ENCODE peak calls at places on chromosomes 2 and 18, in eight cellular contexts. One of them, this sample, is unnamed. For H3K4me1, the result is how much of the 10 kb centered on the place peaks cover.

GRCh38 chr2:241309684-241310117 is 5.8 kb downstream of the HDLBP start:
- DNase-seq in HCT116: no peak
- DNase-seq in adrenal gland: no peak
- DNase-seq in A549: no peak
- DNase-seq in Peyer's patch: no peak
- DNase-seq in ovary: no peak
- DNase-seq in stomach: peak
- DNase-seq in transverse colon: peak
- DNase-seq in this sample: no peak

GRCh38 chr18:48627216-48627615 is 88.4 kb downstream of the CTIF start:
- DNase-seq in HCT116: peak
- DNase-seq in A549: no peak
- DNase-seq in transverse colon: no peak
- DNase-seq in Peyer's patch: no peak
- DNase-seq in stomach: no peak
- DNase-seq in ovary: no peak
- DNase-seq in adrenal gland: no peak
- DNase-seq in this sample: no peak

GRCh38 chr18:3594760-3595241 is 144.8 kb downstream of the TGIF1 start:
- DNase-seq in ovary: no peak
- DNase-seq in HCT116: no peak
- DNase-seq in A549: no peak
- DNase-seq in transverse colon: peak
- DNase-seq in stomach: peak
- DNase-seq in adrenal gland: peak
- DNase-seq in Peyer's patch: no peak
- DNase-seq in this sample: no peak

GRCh38 chr2:3761328-3761727 is 58.0 kb downstream of the DCDC2C start:
- DNase-seq in ovary: no peak
- DNase-seq in A549: no peak
- DNase-seq in adrenal gland: no peak
- DNase-seq in HCT116: no peak
- DNase-seq in transverse colon: no peak
- DNase-seq in stomach: no peak
- DNase-seq in Peyer's patch: no peak
- DNase-seq in this sample: no peak

GRCh38 chr18:3595282-3596273 is 145.6 kb downstream of the TGIF1 start:
- DNase-seq in A549: no peak
- DNase-seq in stomach: peak
- DNase-seq in transverse colon: peak
- DNase-seq in HCT116: no peak
- DNase-seq in adrenal gland: peak
- DNase-seq in Peyer's patch: no peak
- DNase-seq in ovary: no peak
- DNase-seq in this sample: no peak

GRCh38 chr18:12098389-12098788 is 4.7 kb downstream of the ANKRD62 start:
- DNase-seq in adrenal gland: no peak
- DNase-seq in A549: no peak
- DNase-seq in Peyer's patch: no peak
- DNase-seq in transverse colon: no peak
- DNase-seq in HCT116: no peak
- DNase-seq in ovary: no peak
- DNase-seq in stomach: no peak
- DNase-seq in this sample: no peak

GRCh38 chr2:68901561-68901960 is 30.4 kb upstream of the BMP10 start:
- DNase-seq in Peyer's patch: no peak
- DNase-seq in adrenal gland: no peak
- DNase-seq in HCT116: no peak
- DNase-seq in stomach: no peak
- DNase-seq in ovary: no peak
- DNase-seq in A549: no peak
- DNase-seq in transverse colon: no peak
- DNase-seq in this sample: no peak

GRCh38 chr18:11176416-11176815 is 27.0 kb upstream of the PIEZO2 start:
- DNase-seq in A549: no peak
- DNase-seq in Peyer's patch: no peak
- DNase-seq in adrenal gland: no peak
- DNase-seq in ovary: no peak
- DNase-seq in stomach: no peak
- DNase-seq in transverse colon: no peak
- DNase-seq in HCT116: no peak
- DNase-seq in this sample: no peak

GRCh38 chr2:232779935-232780334 is 3.6 kb upstream of the KCNJ13 start:
- DNase-seq in A549: no peak
- DNase-seq in HCT116: no peak
- DNase-seq in ovary: no peak
- DNase-seq in transverse colon: no peak
- DNase-seq in adrenal gland: no peak
- DNase-seq in stomach: peak
- DNase-seq in Peyer's patch: no peak
- DNase-seq in this sample: no peak

GRCh38 chr2:10041711-10042110 is 1.6 kb upstream of the KLF11 start:
- DNase-seq in ovary: no peak
- DNase-seq in transverse colon: no peak
- DNase-seq in HCT116: no peak
- DNase-seq in adrenal gland: no peak
- DNase-seq in A549: no peak
- DNase-seq in Peyer's patch: no peak
- DNase-seq in stomach: no peak
- DNase-seq in this sample: no peak

GRCh38 chr18:47777626-47778025 is 152.8 kb downstream of the SMAD2 start:
- DNase-seq in ovary: no peak
- DNase-seq in Peyer's patch: no peak
- DNase-seq in adrenal gland: no peak
- DNase-seq in stomach: no peak
- DNase-seq in transverse colon: no peak
- DNase-seq in HCT116: no peak
- DNase-seq in A549: no peak
- DNase-seq in this sample: no peak

GRCh38 chr2:58967736-58968135 is 726.6 kb upstream of the FANCL start:
- DNase-seq in HCT116: no peak
- DNase-seq in stomach: no peak
- DNase-seq in ovary: no peak
- DNase-seq in transverse colon: peak
- DNase-seq in A549: no peak
- DNase-seq in adrenal gland: no peak
- DNase-seq in Peyer's patch: no peak
- DNase-seq in this sample: no peak

GRCh38 chr18:9627642-9628041 is 13.3 kb upstream of the PPP4R1 start:
- DNase-seq in A549: no peak
- DNase-seq in transverse colon: no peak
- DNase-seq in adrenal gland: no peak
- DNase-seq in HCT116: no peak
- DNase-seq in stomach: no peak
- DNase-seq in Peyer's patch: no peak
- DNase-seq in ovary: no peak
- DNase-seq in this sample: no peak

GRCh38 chr2:89842180-89842908 is 1150.9 kb downstream of the RPIA start:
- DNase-seq in ovary: no peak
- DNase-seq in stomach: no peak
- DNase-seq in HCT116: no peak
- DNase-seq in adrenal gland: no peak
- DNase-seq in transverse colon: no peak
- DNase-seq in Peyer's patch: peak
- DNase-seq in A549: no peak
- DNase-seq in this sample: no peak
- H3K4me3 ChIP-seq in ovary: no peak
- H3K4me3 ChIP-seq in stomach: no peak
- H3K4me3 ChIP-seq in HCT116: no peak
- H3K4me3 ChIP-seq in adrenal gland: no peak
- H3K4me3 ChIP-seq in transverse colon: no peak
- H3K4me3 ChIP-seq in Peyer's patch: no peak
- H3K4me3 ChIP-seq in A549: no peak
- H3K4me3 ChIP-seq in this sample: no peak

GRCh38 chr2:20221939-20222768 is 2.8 kb downstream of the SDC1 start:
- DNase-seq in stomach: no peak
- DNase-seq in ovary: no peak
- DNase-seq in adrenal gland: no peak
- DNase-seq in Peyer's patch: no peak
- DNase-seq in HCT116: no peak
- DNase-seq in transverse colon: no peak
- DNase-seq in A549: no peak
- DNase-seq in this sample: no peak

GRCh38 chr2:20224716-20225293 is at the start of gene SDC1:
- DNase-seq in stomach: peak
- DNase-seq in transverse colon: peak
- DNase-seq in A549: peak
- DNase-seq in adrenal gland: peak
- DNase-seq in HCT116: no peak
- DNase-seq in ovary: peak
- DNase-seq in Peyer's patch: no peak
- DNase-seq in this sample: no peak

GRCh38 chr2:20222769-20223344 is 2.1 kb downstream of the SDC1 start:
- DNase-seq in transverse colon: no peak
- DNase-seq in Peyer's patch: no peak
- DNase-seq in A549: no peak
- DNase-seq in HCT116: no peak
- DNase-seq in ovary: no peak
- DNase-seq in stomach: no peak
- DNase-seq in adrenal gland: no peak
- DNase-seq in this sample: no peak

GRCh38 chr2:20224191-20224715 is 677 bp downstream of the SDC1 start:
- DNase-seq in adrenal gland: no peak
- DNase-seq in Peyer's patch: no peak
- DNase-seq in A549: no peak
- DNase-seq in ovary: no peak
- DNase-seq in transverse colon: no peak
- DNase-seq in stomach: no peak
- DNase-seq in HCT116: no peak
- DNase-seq in this sample: no peak

GRCh38 chr2:20223345-20224190 is 1.4 kb downstream of the SDC1 start:
- DNase-seq in HCT116: no peak
- DNase-seq in stomach: peak
- DNase-seq in transverse colon: no peak
- DNase-seq in A549: peak
- DNase-seq in ovary: peak
- DNase-seq in Peyer's patch: peak
- DNase-seq in adrenal gland: peak
- DNase-seq in this sample: no peak
- TF ChIP-seq POLR2A in HCT116: peak
- TF ChIP-seq POLR2A in stomach: no peak
- TF ChIP-seq POLR2A in transverse colon: peak
- TF ChIP-seq POLR2A in A549: peak
- TF ChIP-seq POLR2A in ovary: no peak
- TF ChIP-seq POLR2A in Peyer's patch: peak
- TF ChIP-seq POLR2A in adrenal gland: peak
- TF ChIP-seq POLR2A in this sample: no peak

DNA sequence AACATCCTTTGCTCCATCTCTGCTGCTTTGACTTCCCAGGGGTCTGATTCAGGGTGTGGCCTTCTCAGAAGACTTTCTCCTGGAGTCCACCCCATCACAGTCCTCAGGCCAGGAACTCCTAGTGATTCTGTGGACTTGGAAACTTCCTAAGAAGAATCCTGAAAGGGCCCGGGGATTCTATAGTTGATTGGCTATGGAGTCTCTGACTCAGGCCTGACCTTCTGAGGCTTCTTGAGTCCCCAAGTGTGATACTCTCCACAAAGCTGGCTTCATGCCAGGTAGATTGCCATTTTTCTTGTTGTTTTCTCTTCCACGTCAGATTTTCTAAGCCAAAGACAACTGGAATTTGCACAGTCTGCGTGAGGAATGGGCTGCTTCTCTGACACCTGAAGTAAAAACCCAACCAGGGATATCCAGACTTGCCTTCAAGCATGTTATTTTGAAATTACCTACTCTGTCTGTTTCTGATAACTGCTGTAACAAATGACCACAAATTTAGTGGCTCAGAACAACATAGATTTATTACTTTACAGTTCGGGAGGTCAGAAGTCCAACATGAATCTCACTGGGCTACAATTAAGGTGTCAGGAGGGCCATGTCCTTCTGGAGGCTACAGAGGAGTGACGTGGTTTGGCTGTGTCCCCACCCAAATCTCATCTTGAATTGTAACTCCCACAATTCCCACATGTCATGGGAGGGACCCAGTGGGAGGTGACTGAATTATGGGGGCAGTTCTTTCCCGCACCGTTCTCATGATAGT is 69.3 kb downstream of the ALPK2 start:
- DNase-seq in ovary: no peak
- DNase-seq in stomach: no peak
- DNase-seq in HCT116: no peak
- DNase-seq in transverse colon: peak
- DNase-seq in A549: no peak
- DNase-seq in Peyer's patch: no peak
- DNase-seq in adrenal gland: no peak
- DNase-seq in this sample: no peak
- H3K4me1 ChIP-seq in ovary: under half
- H3K4me1 ChIP-seq in stomach: under half
- H3K4me1 ChIP-seq in HCT116: under half
- H3K4me1 ChIP-seq in transverse colon: under half
- H3K4me1 ChIP-seq in A549: under half
- H3K4me1 ChIP-seq in Peyer's patch: under half
- H3K4me1 ChIP-seq in adrenal gland: under half
- H3K4me1 ChIP-seq in this sample: under half

GRCh38 chr2:235668782-235669181 is 174.9 kb downstream of the AGAP1 start:
- DNase-seq in A549: no peak
- DNase-seq in HCT116: no peak
- DNase-seq in ovary: no peak
- DNase-seq in transverse colon: no peak
- DNase-seq in stomach: no peak
- DNase-seq in adrenal gland: no peak
- DNase-seq in Peyer's patch: no peak
- DNase-seq in this sample: no peak

GRCh38 chr2:235669269-235669831 is 175.5 kb downstream of the AGAP1 start:
- DNase-seq in transverse colon: peak
- DNase-seq in stomach: peak
- DNase-seq in adrenal gland: peak
- DNase-seq in Peyer's patch: peak
- DNase-seq in ovary: peak
- DNase-seq in HCT116: peak
- DNase-seq in A549: peak
- DNase-seq in this sample: no peak

GRCh38 chr2:235663877-235664276 is 170.0 kb downstream of the AGAP1 start:
- DNase-seq in adrenal gland: no peak
- DNase-seq in A549: no peak
- DNase-seq in HCT116: no peak
- DNase-seq in stomach: no peak
- DNase-seq in ovary: no peak
- DNase-seq in transverse colon: no peak
- DNase-seq in Peyer's patch: no peak
- DNase-seq in this sample: no peak

GRCh38 chr2:235666240-235666781 is 172.5 kb downstream of the AGAP1 start:
- DNase-seq in A549: peak
- DNase-seq in adrenal gland: peak
- DNase-seq in ovary: no peak
- DNase-seq in transverse colon: no peak
- DNase-seq in Peyer's patch: no peak
- DNase-seq in HCT116: peak
- DNase-seq in stomach: no peak
- DNase-seq in this sample: no peak

DNA sequence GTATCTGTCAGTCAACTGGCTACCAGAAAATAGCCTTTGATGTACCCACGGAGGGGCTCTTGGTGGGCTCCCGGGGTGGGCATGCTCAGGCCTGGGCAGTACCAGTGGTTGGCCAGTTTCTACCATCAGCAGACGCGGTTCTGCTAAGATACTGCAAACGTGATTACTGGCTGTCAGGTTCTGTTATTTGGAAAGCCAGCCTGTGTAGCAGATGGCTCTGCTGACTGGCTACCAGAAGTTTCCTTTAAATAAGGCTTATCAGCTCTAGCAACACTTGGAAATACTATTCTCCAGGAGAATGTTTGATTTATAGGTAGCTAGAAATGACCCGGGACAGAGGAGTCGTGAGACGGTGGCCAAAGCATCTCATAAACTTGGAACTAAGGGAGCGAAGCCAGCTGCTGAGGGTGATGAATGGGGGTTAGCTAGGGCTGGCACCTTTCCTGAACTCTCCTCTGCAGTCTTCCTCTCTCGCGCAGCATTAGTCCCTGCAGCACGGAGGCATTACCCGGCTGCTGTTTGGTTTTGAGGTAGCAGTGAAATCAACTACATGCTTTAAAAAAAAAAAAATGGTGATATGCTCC is 171.9 kb downstream of the AGAP1 start:
- DNase-seq in ovary: no peak
- DNase-seq in A549: no peak
- DNase-seq in transverse colon: no peak
- DNase-seq in adrenal gland: peak
- DNase-seq in HCT116: no peak
- DNase-seq in Peyer's patch: no peak
- DNase-seq in stomach: no peak
- DNase-seq in this sample: no peak
- H3K4me3 ChIP-seq in ovary: no peak
- H3K4me3 ChIP-seq in A549: peak
- H3K4me3 ChIP-seq in transverse colon: no peak
- H3K4me3 ChIP-seq in adrenal gland: no peak
- H3K4me3 ChIP-seq in HCT116: peak
- H3K4me3 ChIP-seq in Peyer's patch: no peak
- H3K4me3 ChIP-seq in stomach: peak
- H3K4me3 ChIP-seq in this sample: peak

This sample was measured in esophagus squamous epithelium.